ENCODE peak calls at places on chromosome 4, in five cellular contexts. U is amniotic epithelial cell, J is NT2/D1, H is head of caudate nucleus, D is NCI-H1092. S is an unnamed sample.

GRCh38 chr4:176198316-176198903 is 3.0 kb upstream of the SPATA4 start:
- DNase-seq in J (no peak), U (no peak), D (no peak), H (no peak), S (no peak)

GRCh38 chr4:143341186-143341755 is 4.6 kb downstream of the GAB1 start:
- DNase-seq in J (no peak), U (no peak), D (no peak), H (no peak), S (no peak)

GRCh38 chr4:179585761-179586160 is 2143.5 kb upstream of the AGA start:
- DNase-seq in D (no peak), J (no peak), H (no peak), U (no peak), S (no peak)

GRCh38 chr4:110544594-110544993 is 68.6 kb downstream of the ENPEP start:
- DNase-seq in H (no peak), D (no peak), J (no peak), U (no peak), S (no peak)

GRCh38 chr4:143356493-143356892 is 19.8 kb downstream of the GAB1 start:
- DNase-seq in H (no peak), U (no peak), D (no peak), J (no peak), S (no peak)

GRCh38 chr4:91198951-91199350 is 1071.8 kb downstream of the CCSER1 start:
- DNase-seq in J (no peak), U (no peak), D (no peak), H (no peak), S (no peak)

GRCh38 chr4:39062094-39062493 is at the start of gene KLHL5:
- DNase-seq in D (no peak), J (peak), U (peak), H (no peak), S (no peak)

GRCh38 chr4:42523066-42523718 is 125.9 kb downstream of the SHISA3 start:
- DNase-seq in D (no peak), J (no peak), H (no peak), U (no peak), S (no peak)

GRCh38 chr4:74267998-74268606 is 40.2 kb upstream of the EPGN start:
- DNase-seq in J (no peak), D (no peak), U (peak), H (no peak), S (peak)

S was measured in fibroblast of pulmonary artery.